ENCODE peak calls at places on chromosomes 4 and X, in eight cellular contexts. One of them, this sample, is unnamed.

GRCh38 chr4:186823989-186824388 is 100.3 kb upstream of the FAT1 start:
- DNase-seq in stimulated activated CD4-positive, alpha-beta T cell treated with anti-CD3 and anti-CD28 coated beads, TNF-alpha, amount 100 ng/mL, for 4 hours: no peak
- DNase-seq in effector memory CD8-positive, alpha-beta T cell: no peak
- DNase-seq in Right ventricle myocardium superior: no peak
- DNase-seq in NCI-H774: no peak
- DNase-seq in mesendoderm: no peak
- DNase-seq in activated naive CD8-positive, alpha-beta T cell treated with anti-CD3 and anti-CD28 coated beads for 36 hours: no peak
- DNase-seq in RCC 7860: no peak
- DNase-seq in this sample: no peak

GRCh38 chr4:7398104-7398423 is 36.7 kb downstream of the PSAPL1 start:
- DNase-seq in mesendoderm: no peak
- DNase-seq in Right ventricle myocardium superior: peak
- DNase-seq in stimulated activated CD4-positive, alpha-beta T cell treated with anti-CD3 and anti-CD28 coated beads, TNF-alpha, amount 100 ng/mL, for 4 hours: no peak
- DNase-seq in activated naive CD8-positive, alpha-beta T cell treated with anti-CD3 and anti-CD28 coated beads for 36 hours: no peak
- DNase-seq in RCC 7860: no peak
- DNase-seq in NCI-H774: peak
- DNase-seq in effector memory CD8-positive, alpha-beta T cell: no peak
- DNase-seq in this sample: peak

GRCh38 chr4:147550626-147551250 is 66.5 kb upstream of the TMEM184C start:
- DNase-seq in effector memory CD8-positive, alpha-beta T cell: no peak
- DNase-seq in NCI-H774: no peak
- DNase-seq in activated naive CD8-positive, alpha-beta T cell treated with anti-CD3 and anti-CD28 coated beads for 36 hours: no peak
- DNase-seq in Right ventricle myocardium superior: no peak
- DNase-seq in mesendoderm: no peak
- DNase-seq in stimulated activated CD4-positive, alpha-beta T cell treated with anti-CD3 and anti-CD28 coated beads, TNF-alpha, amount 100 ng/mL, for 4 hours: no peak
- DNase-seq in RCC 7860: no peak
- DNase-seq in this sample: no peak

GRCh38 chr4:55635760-55636621 is at the start of gene NMU:
- DNase-seq in activated naive CD8-positive, alpha-beta T cell treated with anti-CD3 and anti-CD28 coated beads for 36 hours: peak
- DNase-seq in NCI-H774: peak
- DNase-seq in RCC 7860: peak
- DNase-seq in effector memory CD8-positive, alpha-beta T cell: no peak
- DNase-seq in stimulated activated CD4-positive, alpha-beta T cell treated with anti-CD3 and anti-CD28 coated beads, TNF-alpha, amount 100 ng/mL, for 4 hours: no peak
- DNase-seq in Right ventricle myocardium superior: peak
- DNase-seq in mesendoderm: peak
- DNase-seq in this sample: no peak

GRCh38 chr4:53014881-53015280 is 152.8 kb downstream of the RASL11B start:
- DNase-seq in Right ventricle myocardium superior: no peak
- DNase-seq in NCI-H774: no peak
- DNase-seq in activated naive CD8-positive, alpha-beta T cell treated with anti-CD3 and anti-CD28 coated beads for 36 hours: no peak
- DNase-seq in mesendoderm: no peak
- DNase-seq in RCC 7860: no peak
- DNase-seq in effector memory CD8-positive, alpha-beta T cell: no peak
- DNase-seq in stimulated activated CD4-positive, alpha-beta T cell treated with anti-CD3 and anti-CD28 coated beads, TNF-alpha, amount 100 ng/mL, for 4 hours: no peak
- DNase-seq in this sample: no peak

GRCh38 chr4:5912614-5913019 is 19.7 kb upstream of the CRMP1 start:
- DNase-seq in stimulated activated CD4-positive, alpha-beta T cell treated with anti-CD3 and anti-CD28 coated beads, TNF-alpha, amount 100 ng/mL, for 4 hours: no peak
- DNase-seq in NCI-H774: no peak
- DNase-seq in effector memory CD8-positive, alpha-beta T cell: no peak
- DNase-seq in RCC 7860: no peak
- DNase-seq in Right ventricle myocardium superior: no peak
- DNase-seq in mesendoderm: no peak
- DNase-seq in activated naive CD8-positive, alpha-beta T cell treated with anti-CD3 and anti-CD28 coated beads for 36 hours: no peak
- DNase-seq in this sample: no peak

GRCh38 chrX:100407147-100407783 is 2.8 kb downstream of the PCDH19 start:
- DNase-seq in mesendoderm: no peak
- DNase-seq in RCC 7860: no peak
- DNase-seq in stimulated activated CD4-positive, alpha-beta T cell treated with anti-CD3 and anti-CD28 coated beads, TNF-alpha, amount 100 ng/mL, for 4 hours: no peak
- DNase-seq in effector memory CD8-positive, alpha-beta T cell: no peak
- DNase-seq in NCI-H774: no peak
- DNase-seq in Right ventricle myocardium superior: no peak
- DNase-seq in activated naive CD8-positive, alpha-beta T cell treated with anti-CD3 and anti-CD28 coated beads for 36 hours: no peak
- DNase-seq in this sample: no peak

GRCh38 chr4:85779165-85779564 is 304.2 kb downstream of the ARHGAP24 start:
- DNase-seq in activated naive CD8-positive, alpha-beta T cell treated with anti-CD3 and anti-CD28 coated beads for 36 hours: no peak
- DNase-seq in stimulated activated CD4-positive, alpha-beta T cell treated with anti-CD3 and anti-CD28 coated beads, TNF-alpha, amount 100 ng/mL, for 4 hours: no peak
- DNase-seq in Right ventricle myocardium superior: no peak
- DNase-seq in RCC 7860: no peak
- DNase-seq in effector memory CD8-positive, alpha-beta T cell: no peak
- DNase-seq in NCI-H774: no peak
- DNase-seq in mesendoderm: no peak
- DNase-seq in this sample: no peak

GRCh38 chrX:50594788-50595187 is 124.2 kb upstream of the DGKK start:
- DNase-seq in RCC 7860: no peak
- DNase-seq in stimulated activated CD4-positive, alpha-beta T cell treated with anti-CD3 and anti-CD28 coated beads, TNF-alpha, amount 100 ng/mL, for 4 hours: no peak
- DNase-seq in NCI-H774: no peak
- DNase-seq in Right ventricle myocardium superior: no peak
- DNase-seq in effector memory CD8-positive, alpha-beta T cell: no peak
- DNase-seq in mesendoderm: peak
- DNase-seq in activated naive CD8-positive, alpha-beta T cell treated with anti-CD3 and anti-CD28 coated beads for 36 hours: no peak
- DNase-seq in this sample: no peak